ENCODE peak calls at places on chromosomes 4 and X, in eight cellular contexts. A is brain microvascular endothelial cell, P is A549, V is IMR-90, K is coronary artery, L is ascending aorta, Y is OCI-LY7, G is tibial artery. D is an unnamed sample.

GRCh38 chr4:111296466-111296865 is 673.6 kb upstream of the PITX2 start:
- DNase-seq in A (no peak), P (no peak), V (no peak), K (no peak), L (no peak), Y (no peak), G (no peak), D (no peak)

GRCh38 chr4:92021203-92021602 is 282.6 kb upstream of the GRID2 start:
- DNase-seq in A (no peak), P (no peak), V (no peak), K (no peak), L (no peak), Y (no peak), G (no peak), D (no peak)

GRCh38 chr4:89382439-89382838 is 74.8 kb upstream of the GPRIN3 start:
- DNase-seq in A (no peak), P (no peak), V (no peak), K (no peak), L (no peak), Y (no peak), G (no peak), D (no peak)

GRCh38 chrX:39762266-39762841 is 335.4 kb downstream of the BCOR start:
- DNase-seq in A (peak), P (no peak), V (peak), K (no peak), L (no peak), Y (no peak), G (no peak), D (no peak)

GRCh38 chr4:110653602-110654253 is 30.9 kb upstream of the PITX2 start:
- DNase-seq in A (no peak), P (no peak), V (no peak), K (no peak), L (no peak), Y (no peak), G (no peak), D (no peak)

GRCh38 chrX:74925210-74926088 is at the start of gene NEXMIF:
- DNase-seq in A (no peak), P (peak), V (no peak), K (no peak), L (no peak), Y (no peak), G (peak), D (peak)

GRCh38 chrX:40109288-40110008 is 11.7 kb upstream of the BCOR start:
- DNase-seq in A (no peak), P (peak), V (peak), K (no peak), L (no peak), Y (peak), G (peak), D (peak)

GRCh38 chr4:47926667-47927258 is 12.4 kb upstream of the NFXL1 start:
- DNase-seq in A (peak), P (peak), V (peak), K (no peak), L (no peak), Y (peak), G (no peak), D (peak)

GRCh38 chr4:38194202-38194601 is 234.0 kb downstream of the PTTG2 start:
- DNase-seq in A (no peak), P (no peak), V (no peak), K (no peak), L (no peak), Y (no peak), G (no peak), D (no peak)

GRCh38 chrX:11209798-11210197 is 83.4 kb upstream of the AMELX start:
- DNase-seq in A (no peak), P (no peak), V (no peak), K (no peak), L (no peak), Y (no peak), G (no peak), D (no peak)

GRCh38 chr4:101813604-101814003 is 23.1 kb downstream of the BANK1 start:
- DNase-seq in A (no peak), P (no peak), V (no peak), K (no peak), L (no peak), Y (peak), G (no peak), D (no peak)

GRCh38 chrX:17377047-17377692 is 2.2 kb downstream of the NHS start:
- DNase-seq in A (no peak), P (peak), V (peak), K (peak), L (peak), Y (no peak), G (peak), D (no peak)

GRCh38 chrX:131617182-131617581 is 73.3 kb downstream of the OR13H1 start:
- DNase-seq in A (peak), P (no peak), V (peak), K (no peak), L (no peak), Y (no peak), G (no peak), D (peak)

GRCh38 chr4:104750008-104750407 is 255.3 kb upstream of the CXXC4 start:
- DNase-seq in A (no peak), P (no peak), V (no peak), K (no peak), L (no peak), Y (no peak), G (no peak), D (no peak)

GRCh38 chr4:92232566-92232965 is 71.2 kb upstream of the GRID2 start:
- DNase-seq in A (no peak), P (no peak), V (peak), K (no peak), L (no peak), Y (no peak), G (no peak), D (no peak)

DNA sequence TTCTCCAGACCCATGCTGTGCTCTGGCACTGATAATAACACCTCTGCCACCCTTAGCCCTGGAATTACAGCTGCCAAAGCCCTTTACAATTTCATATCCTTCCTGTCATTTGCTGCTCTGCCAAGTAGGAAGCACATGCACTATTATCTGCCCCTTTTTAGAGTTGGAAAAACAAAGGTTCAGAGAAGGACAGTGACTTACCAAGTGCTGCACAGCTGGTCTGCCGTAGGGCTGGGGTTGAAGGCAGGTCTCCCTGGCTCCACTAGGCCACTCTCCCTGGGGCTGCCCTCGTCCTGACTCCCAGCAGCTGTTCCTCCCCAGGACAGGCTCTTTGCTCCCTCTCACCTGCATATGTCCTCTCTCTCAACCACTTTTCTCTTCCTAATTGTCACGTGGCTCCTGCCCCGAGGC is 73.4 kb downstream of the ANAPC4 start:
- DNase-seq in A (no peak), P (no peak), V (no peak), K (no peak), L (no peak), Y (no peak), G (no peak), D (no peak)
- H3K27ac ChIP-seq in A (no peak), P (no peak), V (no peak), K (no peak), L (no peak), Y (no peak), G (no peak), D (no peak)

GRCh38 chr4:137300776-137301175 is 231.5 kb downstream of the PCDH18 start:
- DNase-seq in A (peak), P (no peak), V (peak), K (no peak), L (no peak), Y (no peak), G (no peak), D (no peak)

GRCh38 chr4:137299281-137299680 is 233.0 kb downstream of the PCDH18 start:
- DNase-seq in A (no peak), P (no peak), V (no peak), K (no peak), L (no peak), Y (no peak), G (no peak), D (no peak)
- H3K4me3 ChIP-seq in A (no peak), P (no peak), V (no peak), K (no peak), L (no peak), Y (no peak), G (no peak), D (no peak)

GRCh38 chr4:167234388-167234881 is at the start of gene SPOCK3:
- DNase-seq in A (peak), P (peak), V (no peak), K (no peak), L (peak), Y (no peak), G (no peak), D (peak)
- H3K27ac ChIP-seq in A (no peak), P (no peak), V (no peak), K (no peak), L (no peak), Y (no peak), G (no peak), D (no peak)

GRCh38 chr4:68905598-68906237 is 45.9 kb downstream of the UGT2A3 start:
- DNase-seq in A (no peak), P (no peak), V (no peak), K (no peak), L (no peak), Y (no peak), G (no peak), D (no peak)

GRCh38 chr4:68904786-68905185 is 46.8 kb downstream of the UGT2A3 start:
- DNase-seq in A (no peak), P (no peak), V (no peak), K (no peak), L (no peak), Y (no peak), G (no peak), D (no peak)

GRCh38 chr4:68907788-68908700 is 43.6 kb downstream of the UGT2A3 start:
- DNase-seq in A (no peak), P (peak), V (no peak), K (no peak), L (no peak), Y (no peak), G (no peak), D (no peak)

GRCh38 chr4:68906238-68907137 is 45.1 kb downstream of the UGT2A3 start:
- DNase-seq in A (no peak), P (no peak), V (no peak), K (no peak), L (no peak), Y (no peak), G (no peak), D (no peak)

GRCh38 chr4:68907230-68907629 is 44.4 kb downstream of the UGT2A3 start:
- DNase-seq in A (no peak), P (no peak), V (no peak), K (no peak), L (no peak), Y (no peak), G (no peak), D (no peak)
- H3K4me3 ChIP-seq in A (no peak), P (no peak), V (no peak), K (no peak), L (no peak), Y (no peak), G (no peak), D (no peak)

DNA sequence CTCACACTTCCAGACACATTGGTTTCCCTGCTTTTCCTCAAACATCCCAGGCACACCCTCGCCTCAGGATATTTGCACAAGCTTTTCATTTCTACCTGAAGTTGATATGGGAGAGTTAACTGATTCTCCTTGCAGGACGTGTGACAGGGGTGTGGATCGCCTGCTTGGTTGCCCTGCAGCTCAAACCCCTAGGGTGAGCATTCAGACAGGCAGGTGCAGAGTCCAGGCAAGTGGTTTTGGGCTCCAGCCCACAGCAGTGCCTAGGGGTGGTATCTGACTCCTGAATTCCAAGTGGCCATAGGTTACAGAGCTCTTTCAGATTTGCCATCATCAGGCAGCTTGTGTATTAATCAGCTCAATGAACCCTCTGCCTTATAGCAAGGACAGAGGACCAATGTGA is 1104.2 kb upstream of the IGFBP7 start:
- DNase-seq in A (no peak), P (no peak), V (no peak), K (no peak), L (no peak), Y (no peak), G (no peak), D (no peak)
- H3K27ac ChIP-seq in A (no peak), P (no peak), V (no peak), K (no peak), L (no peak), Y (no peak), G (no peak), D (no peak)

GRCh38 chr4:140003851-140004579 is 150.0 kb downstream of the MAML3 start:
- DNase-seq in A (no peak), P (no peak), V (peak), K (no peak), L (no peak), Y (no peak), G (no peak), D (no peak)

GRCh38 chr4:140000232-140000631 is 153.8 kb downstream of the MAML3 start:
- DNase-seq in A (no peak), P (no peak), V (no peak), K (no peak), L (no peak), Y (no peak), G (no peak), D (no peak)

GRCh38 chr4:140005699-140006098 is 148.3 kb downstream of the MAML3 start:
- DNase-seq in A (no peak), P (no peak), V (no peak), K (no peak), L (no peak), Y (no peak), G (no peak), D (peak)

DNA sequence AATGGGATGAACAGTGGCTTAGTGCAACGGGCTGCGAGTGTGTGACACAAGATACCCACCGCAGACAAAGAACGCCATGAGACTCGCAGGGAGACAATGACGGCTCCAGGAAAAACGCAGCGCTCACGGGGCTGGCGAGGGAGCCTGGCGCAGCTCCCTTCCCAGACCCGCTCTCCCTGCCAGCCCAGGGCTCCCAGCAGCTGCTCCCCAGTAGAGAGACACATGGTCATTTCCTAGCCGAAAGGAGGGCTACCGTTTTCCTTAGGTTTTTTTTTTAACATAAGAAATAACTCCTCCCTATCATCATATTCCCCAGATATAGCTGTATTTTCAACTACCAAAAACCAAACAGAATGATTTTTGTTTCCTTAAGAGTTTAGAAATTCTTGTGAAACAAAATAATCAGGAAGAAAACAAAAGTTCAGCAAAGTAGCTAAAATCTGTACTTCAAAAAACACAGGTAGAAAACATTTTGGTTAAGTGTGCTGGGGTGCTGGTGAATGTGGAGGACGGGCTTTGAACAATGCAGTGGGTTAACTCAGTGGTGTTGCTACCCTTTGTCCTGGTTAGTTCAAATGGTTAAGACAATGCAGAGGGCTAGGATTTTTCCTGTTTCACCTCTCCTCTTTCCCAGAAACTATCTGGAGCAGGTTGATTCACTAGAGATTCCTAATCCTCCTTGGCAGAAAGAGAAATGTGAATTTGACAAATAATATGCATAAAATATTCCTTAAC is 149.2 kb downstream of the MAML3 start:
- DNase-seq in A (peak), P (no peak), V (peak), K (no peak), L (peak), Y (no peak), G (peak), D (peak)
- H3K4me3 ChIP-seq in A (peak), P (no peak), V (peak), K (peak), L (peak), Y (no peak), G (peak), D (peak)

DNA sequence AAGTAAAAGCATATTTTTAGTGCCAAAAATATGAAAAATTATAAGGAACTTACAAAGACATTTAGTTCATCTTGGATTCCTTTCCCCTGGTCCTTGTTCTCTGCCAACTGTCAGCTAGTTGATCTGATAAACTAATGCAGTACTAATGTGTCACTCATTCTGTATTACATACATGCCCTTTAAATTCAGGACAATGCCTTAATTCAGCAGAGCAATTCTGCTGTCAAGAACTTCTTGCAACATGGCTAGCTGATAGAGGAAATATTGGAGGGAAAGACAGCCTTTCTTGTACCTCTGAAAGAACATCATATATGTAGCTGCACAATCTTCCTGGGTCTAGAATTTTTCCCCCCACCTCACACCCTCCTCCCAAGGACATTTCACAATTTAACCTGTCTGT is 480.1 kb downstream of the RPA4 start:
- DNase-seq in A (no peak), P (no peak), V (no peak), K (no peak), L (no peak), Y (no peak), G (no peak), D (no peak)
- H3K27ac ChIP-seq in A (no peak), P (no peak), V (no peak), K (no peak), L (no peak), Y (no peak), G (no peak), D (no peak)

GRCh38 chrX:7219153-7219705 is 71.3 kb upstream of the PUDP start:
- DNase-seq in A (no peak), P (no peak), V (no peak), K (no peak), L (no peak), Y (peak), G (no peak), D (no peak)
- H3K4me3 ChIP-seq in A (no peak), P (no peak), V (no peak), K (no peak), L (no peak), Y (peak), G (no peak), D (no peak)

GRCh38 chr4:3475713-3476260 is 12.7 kb downstream of the DOK7 start:
- DNase-seq in A (no peak), P (no peak), V (no peak), K (no peak), L (no peak), Y (no peak), G (no peak), D (no peak)
- H3K27ac ChIP-seq in A (no peak), P (no peak), V (no peak), K (no peak), L (no peak), Y (no peak), G (no peak), D (no peak)

DNA sequence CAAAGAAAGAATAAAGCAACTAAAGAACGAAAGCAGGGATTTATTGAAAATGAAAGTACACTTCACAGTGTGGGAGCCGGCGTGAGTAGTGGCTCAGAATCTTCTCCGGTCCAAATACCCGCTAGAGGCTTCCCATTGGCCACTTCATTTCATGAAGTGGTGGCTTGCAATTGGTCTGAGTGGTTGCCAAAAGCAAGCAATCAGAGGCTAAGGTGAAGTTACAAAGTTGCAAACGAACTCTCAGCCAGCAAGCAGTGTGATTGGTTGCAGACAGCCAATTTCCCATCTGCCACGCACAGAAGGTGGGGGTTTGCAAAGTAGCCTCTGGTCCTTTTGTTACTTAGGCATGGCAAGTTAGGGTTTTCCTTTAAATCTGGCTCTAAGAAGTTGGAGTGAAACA is 6.7 kb upstream of the CLOCK start:
- DNase-seq in A (no peak), P (no peak), V (no peak), K (no peak), L (no peak), Y (peak), G (no peak), D (peak)
- H3K4me3 ChIP-seq in A (no peak), P (no peak), V (no peak), K (peak), L (peak), Y (no peak), G (peak), D (no peak)

D was measured in A673.